ENCODE peak calls at places on chromosomes 6 and 20, in four cellular contexts. One of them, this sample, is unnamed.
A peak's percentile ranks its signal among the peaks of the same experiment; 100 is the strongest.

GRCh38 chr20:64116016-64116415 is 8.7 kb upstream of the NPBWR2 start:
- DNase-seq in SK-N-SH: no peak
- DNase-seq in HepG2: no peak
- DNase-seq in GM12891: no peak
- DNase-seq in this sample: no peak

GRCh38 chr6:127566671-127567070 is 10.3 kb upstream of the C6orf58 start:
- DNase-seq in SK-N-SH: no peak
- DNase-seq in HepG2: no peak
- DNase-seq in GM12891: no peak
- DNase-seq in this sample: no peak

GRCh38 chr20:62356143-62356947 is 10.8 kb downstream of the LAMA5 start:
- DNase-seq in SK-N-SH: peak; percentile 72
- DNase-seq in HepG2: no peak
- DNase-seq in GM12891: no peak
- DNase-seq in this sample: no peak

GRCh38 chr20:36861875-36862801 is 13.8 kb upstream of the TLDC2 start:
- DNase-seq in SK-N-SH: peak; percentile 91
- DNase-seq in HepG2: peak; percentile 87
- DNase-seq in GM12891: no peak
- DNase-seq in this sample: no peak

GRCh38 chr20:58268936-58269619 is 40.4 kb upstream of the RAB22A start:
- DNase-seq in SK-N-SH: no peak
- DNase-seq in HepG2: no peak
- DNase-seq in GM12891: no peak
- DNase-seq in this sample: no peak

GRCh38 chr6:64013061-64013410 is 377.4 kb downstream of the PHF3 start:
- DNase-seq in SK-N-SH: peak; percentile 32
- DNase-seq in HepG2: no peak
- DNase-seq in GM12891: no peak
- DNase-seq in this sample: no peak

GRCh38 chr20:47400685-47401084 is 44.2 kb upstream of the ZMYND8 start:
- DNase-seq in SK-N-SH: peak; percentile 34
- DNase-seq in HepG2: no peak
- DNase-seq in GM12891: no peak
- DNase-seq in this sample: no peak

GRCh38 chr6:36829919-36830544 is 9.2 kb downstream of the CPNE5 start:
- DNase-seq in SK-N-SH: no peak
- DNase-seq in HepG2: peak; percentile 98
- DNase-seq in GM12891: no peak
- DNase-seq in this sample: no peak

GRCh38 chr20:47686545-47686944 is 98.7 kb downstream of the SULF2 start:
- DNase-seq in SK-N-SH: no peak
- DNase-seq in HepG2: no peak
- DNase-seq in GM12891: no peak
- DNase-seq in this sample: no peak

GRCh38 chr6:17705778-17706579 is 746 bp downstream of the NUP153 start:
- DNase-seq in SK-N-SH: peak; percentile 75
- DNase-seq in HepG2: peak; percentile 57
- DNase-seq in GM12891: peak; percentile 71
- DNase-seq in this sample: peak; percentile 75

GRCh38 chr6:3247255-3248146 is 11.2 kb upstream of the PSMG4 start:
- DNase-seq in SK-N-SH: peak; percentile 81
- DNase-seq in HepG2: peak; percentile 87
- DNase-seq in GM12891: no peak
- DNase-seq in this sample: no peak

GRCh38 chr6:24666097-24666615 is 543 bp downstream of the TDP2 start:
- DNase-seq in SK-N-SH: peak; percentile 66
- DNase-seq in HepG2: no peak
- DNase-seq in GM12891: no peak
- DNase-seq in this sample: peak; percentile 25

GRCh38 chr20:45097485-45098095 is 3.3 kb downstream of the KCNS1 start:
- DNase-seq in SK-N-SH: peak; percentile 67
- DNase-seq in HepG2: no peak
- DNase-seq in GM12891: peak; percentile 53
- DNase-seq in this sample: no peak

GRCh38 chr20:50385733-50386640 is 124.2 kb upstream of the PTPN1 start:
- DNase-seq in SK-N-SH: no peak
- DNase-seq in HepG2: no peak
- DNase-seq in GM12891: no peak
- DNase-seq in this sample: no peak

GRCh38 chr6:72911463-72912153 is 289.7 kb downstream of the KCNQ5 start:
- DNase-seq in SK-N-SH: no peak
- DNase-seq in HepG2: no peak
- DNase-seq in GM12891: no peak
- DNase-seq in this sample: no peak

GRCh38 chr6:8678466-8678865 is 243.1 kb upstream of the SLC35B3 start:
- DNase-seq in SK-N-SH: no peak
- DNase-seq in HepG2: no peak
- DNase-seq in GM12891: no peak
- DNase-seq in this sample: no peak

GRCh38 chr6:159655409-159655988 is 37.5 kb downstream of the SOD2 start:
- DNase-seq in SK-N-SH: no peak
- DNase-seq in HepG2: no peak
- DNase-seq in GM12891: no peak
- DNase-seq in this sample: no peak

GRCh38 chr6:5084192-5084786 is 852 bp upstream of the PPP1R3G start:
- DNase-seq in SK-N-SH: peak; percentile 72
- DNase-seq in HepG2: no peak
- DNase-seq in GM12891: no peak
- DNase-seq in this sample: no peak

GRCh38 chr20:45311589-45312211 is 3.6 kb upstream of the MATN4 start:
- DNase-seq in SK-N-SH: peak; percentile 75
- DNase-seq in HepG2: peak; percentile 33
- DNase-seq in GM12891: peak; percentile 85
- DNase-seq in this sample: peak; percentile 87

GRCh38 chr6:163324928-163325784 is 89.4 kb upstream of the QKI start:
- DNase-seq in SK-N-SH: no peak
- DNase-seq in HepG2: peak; percentile 68
- DNase-seq in GM12891: no peak
- DNase-seq in this sample: no peak

GRCh38 chr6:40419377-40419776 is 167.8 kb downstream of the LRFN2 start:
- DNase-seq in SK-N-SH: no peak
- DNase-seq in HepG2: no peak
- DNase-seq in GM12891: no peak
- DNase-seq in this sample: no peak

GRCh38 chr6:25629202-25629584 is 22.8 kb upstream of the SCGN start:
- DNase-seq in SK-N-SH: no peak
- DNase-seq in HepG2: peak; percentile 61
- DNase-seq in GM12891: no peak
- DNase-seq in this sample: no peak

GRCh38 chr6:133108377-133108776 is 132.8 kb upstream of the EYA4 start:
- DNase-seq in SK-N-SH: peak; percentile 41
- DNase-seq in HepG2: no peak
- DNase-seq in GM12891: no peak
- DNase-seq in this sample: no peak

GRCh38 chr20:48783533-48784272 is 44.1 kb downstream of the PREX1 start:
- DNase-seq in SK-N-SH: no peak
- DNase-seq in HepG2: no peak
- DNase-seq in GM12891: no peak
- DNase-seq in this sample: no peak

GRCh38 chr6:8645212-8645611 is 209.9 kb upstream of the SLC35B3 start:
- DNase-seq in SK-N-SH: no peak
- DNase-seq in HepG2: no peak
- DNase-seq in GM12891: no peak
- DNase-seq in this sample: no peak

GRCh38 chr6:44020148-44020547 is 107.1 kb downstream of the MRPL14 start:
- DNase-seq in SK-N-SH: no peak
- DNase-seq in HepG2: no peak
- DNase-seq in GM12891: no peak
- DNase-seq in this sample: no peak

GRCh38 chr6:148693882-148694484 is 52.8 kb upstream of the UST start:
- DNase-seq in SK-N-SH: no peak
- DNase-seq in HepG2: no peak
- DNase-seq in GM12891: no peak
- DNase-seq in this sample: no peak
- TF ChIP-seq TAF1 in SK-N-SH: no peak
- TF ChIP-seq TAF1 in HepG2: no peak
- TF ChIP-seq TAF1 in GM12891: no peak
- TF ChIP-seq TAF1 in this sample: no peak

DNA sequence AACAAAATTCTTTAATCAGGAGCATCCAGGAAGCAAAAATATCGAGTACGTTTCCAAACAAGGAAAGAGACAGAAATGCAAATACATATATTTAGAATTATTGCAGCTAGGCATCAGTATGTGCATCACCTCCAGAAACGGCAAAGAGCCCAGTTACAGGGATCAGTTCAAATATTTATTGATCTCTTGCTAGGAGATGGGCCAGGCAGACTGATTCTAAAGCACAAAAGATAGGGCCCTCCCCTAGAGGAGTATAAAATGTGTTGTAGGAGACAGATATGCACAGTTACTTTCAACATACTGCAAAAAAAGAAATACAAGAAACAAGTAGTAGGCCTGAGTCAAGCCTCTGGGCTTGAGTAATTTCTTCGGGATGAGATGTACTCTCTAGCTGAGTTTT is 80.7 kb upstream of the NHSL1 start:
- DNase-seq in SK-N-SH: no peak
- DNase-seq in HepG2: no peak
- DNase-seq in GM12891: no peak
- DNase-seq in this sample: no peak
- TF ChIP-seq TAF1 in SK-N-SH: no peak
- TF ChIP-seq TAF1 in HepG2: no peak
- TF ChIP-seq TAF1 in GM12891: no peak
- TF ChIP-seq TAF1 in this sample: no peak

GRCh38 chr20:12051206-12052163 is 133.8 kb downstream of the BTBD3 start:
- DNase-seq in SK-N-SH: no peak
- DNase-seq in HepG2: no peak
- DNase-seq in GM12891: no peak
- DNase-seq in this sample: no peak

GRCh38 chr20:12054556-12054955 is 136.9 kb downstream of the BTBD3 start:
- DNase-seq in SK-N-SH: no peak
- DNase-seq in HepG2: no peak
- DNase-seq in GM12891: no peak
- DNase-seq in this sample: no peak

GRCh38 chr20:12056836-12057235 is 139.1 kb downstream of the BTBD3 start:
- DNase-seq in SK-N-SH: no peak
- DNase-seq in HepG2: no peak
- DNase-seq in GM12891: no peak
- DNase-seq in this sample: no peak

GRCh38 chr20:12049125-12049524 is 131.4 kb downstream of the BTBD3 start:
- DNase-seq in SK-N-SH: no peak
- DNase-seq in HepG2: no peak
- DNase-seq in GM12891: no peak
- DNase-seq in this sample: no peak

DNA sequence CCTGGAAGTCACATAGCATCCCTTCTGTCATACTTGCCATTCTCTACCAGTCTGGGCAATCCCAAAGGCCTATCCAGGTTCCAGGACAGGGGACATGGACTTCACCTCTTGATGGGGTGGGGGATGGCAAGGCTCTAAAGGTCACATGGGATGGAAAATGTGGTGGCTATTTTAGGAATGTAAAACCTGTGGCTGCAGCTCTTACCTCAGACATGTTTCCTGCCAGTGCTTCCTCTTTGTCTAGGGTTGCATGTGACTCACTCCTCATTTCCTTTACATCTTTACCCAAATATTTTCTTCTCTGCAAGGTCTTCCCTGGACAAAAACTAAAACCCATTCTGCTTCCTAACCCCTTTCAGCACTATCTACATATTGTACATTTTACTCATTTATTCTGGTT is 135.7 kb downstream of the BTBD3 start:
- DNase-seq in SK-N-SH: no peak
- DNase-seq in HepG2: peak; percentile 23
- DNase-seq in GM12891: no peak
- DNase-seq in this sample: no peak
- TF ChIP-seq TAF1 in SK-N-SH: no peak
- TF ChIP-seq TAF1 in HepG2: no peak
- TF ChIP-seq TAF1 in GM12891: no peak
- TF ChIP-seq TAF1 in this sample: no peak

DNA sequence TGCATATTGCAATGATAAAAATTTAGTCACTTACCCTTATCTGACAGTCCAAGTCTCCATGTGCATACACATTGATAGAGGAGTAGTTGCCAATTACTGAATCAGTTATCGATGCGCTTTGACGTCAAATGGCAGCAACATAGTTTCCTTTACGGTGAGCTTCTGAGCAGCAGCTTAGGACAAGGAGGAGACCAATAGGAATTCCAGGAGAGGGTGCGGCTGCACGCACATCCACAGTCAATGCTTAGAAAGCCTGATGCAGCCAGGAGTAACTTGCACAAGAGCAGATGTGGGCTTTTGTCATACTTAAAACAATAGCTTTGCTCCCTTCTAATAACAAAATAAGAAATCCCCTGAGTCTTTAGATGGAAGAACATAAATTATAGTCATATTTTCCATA is 442.0 kb downstream of the BCKDHB start:
- DNase-seq in SK-N-SH: no peak
- DNase-seq in HepG2: no peak
- DNase-seq in GM12891: no peak
- DNase-seq in this sample: no peak
- TF ChIP-seq TAF1 in SK-N-SH: no peak
- TF ChIP-seq TAF1 in HepG2: no peak
- TF ChIP-seq TAF1 in GM12891: no peak
- TF ChIP-seq TAF1 in this sample: no peak

GRCh38 chr6:46184114-46184513 is 13.3 kb upstream of the ENPP5 start:
- DNase-seq in SK-N-SH: no peak
- DNase-seq in HepG2: no peak
- DNase-seq in GM12891: no peak
- DNase-seq in this sample: no peak
- TF ChIP-seq TAF1 in SK-N-SH: no peak
- TF ChIP-seq TAF1 in HepG2: no peak
- TF ChIP-seq TAF1 in GM12891: no peak
- TF ChIP-seq TAF1 in this sample: no peak

GRCh38 chr6:15037253-15037652 is 208.6 kb upstream of the JARID2 start:
- DNase-seq in SK-N-SH: no peak
- DNase-seq in HepG2: no peak
- DNase-seq in GM12891: no peak
- DNase-seq in this sample: no peak

GRCh38 chr6:15032015-15032414 is 213.9 kb upstream of the JARID2 start:
- DNase-seq in SK-N-SH: no peak
- DNase-seq in HepG2: no peak
- DNase-seq in GM12891: no peak
- DNase-seq in this sample: no peak

GRCh38 chr6:15038013-15038791 is 207.7 kb upstream of the JARID2 start:
- DNase-seq in SK-N-SH: no peak
- DNase-seq in HepG2: no peak
- DNase-seq in GM12891: no peak
- DNase-seq in this sample: no peak

GRCh38 chr6:15036690-15037245 is 209.1 kb upstream of the JARID2 start:
- DNase-seq in SK-N-SH: peak; percentile 75
- DNase-seq in HepG2: peak; percentile 59
- DNase-seq in GM12891: no peak
- DNase-seq in this sample: no peak

GRCh38 chr6:15033850-15034203 is 212.0 kb upstream of the JARID2 start:
- DNase-seq in SK-N-SH: no peak
- DNase-seq in HepG2: no peak
- DNase-seq in GM12891: no peak
- DNase-seq in this sample: no peak
- TF ChIP-seq TAF1 in SK-N-SH: no peak
- TF ChIP-seq TAF1 in HepG2: no peak
- TF ChIP-seq TAF1 in GM12891: no peak
- TF ChIP-seq TAF1 in this sample: no peak